ENCODE peak calls at places on chromosomes 12 and 14, in six cellular contexts. One of them, this sample, is unnamed.

GRCh38 chr12:45183263-45183662 is 32.6 kb upstream of the ANO6 start:
- DNase-seq in stomach: no peak
- DNase-seq in GM12878: no peak
- DNase-seq in Panc1: no peak
- DNase-seq in GM23338: no peak
- DNase-seq in K562: no peak
- DNase-seq in this sample: no peak

GRCh38 chr12:26187429-26187828 is 7.9 kb upstream of the SSPN start:
- DNase-seq in Panc1: no peak
- DNase-seq in stomach: no peak
- DNase-seq in GM23338: peak; percentile 65
- DNase-seq in GM12878: no peak
- DNase-seq in K562: no peak
- DNase-seq in this sample: no peak

GRCh38 chr14:74290415-74290814 is 12.3 kb downstream of the ABCD4 start:
- DNase-seq in Panc1: no peak
- DNase-seq in K562: peak; percentile 61
- DNase-seq in GM12878: no peak
- DNase-seq in GM23338: peak; percentile 64
- DNase-seq in stomach: no peak
- DNase-seq in this sample: no peak

GRCh38 chr12:74747305-74747704 is 209.7 kb downstream of the ATXN7L3B start:
- DNase-seq in stomach: no peak
- DNase-seq in Panc1: no peak
- DNase-seq in GM12878: no peak
- DNase-seq in K562: no peak
- DNase-seq in GM23338: peak; percentile 7
- DNase-seq in this sample: no peak

GRCh38 chr14:77186911-77187648 is 5.5 kb downstream of the TMEM63C start:
- DNase-seq in GM12878: no peak
- DNase-seq in GM23338: peak; percentile 36
- DNase-seq in Panc1: no peak
- DNase-seq in stomach: peak; percentile 47
- DNase-seq in K562: no peak
- DNase-seq in this sample: peak; percentile 50

GRCh38 chr14:29724991-29725390 is 202.7 kb downstream of the PRKD1 start:
- DNase-seq in GM12878: no peak
- DNase-seq in K562: no peak
- DNase-seq in Panc1: no peak
- DNase-seq in GM23338: peak; percentile 74
- DNase-seq in stomach: no peak
- DNase-seq in this sample: no peak

GRCh38 chr12:27969901-27970390 is 2.6 kb downstream of the PTHLH start:
- DNase-seq in K562: peak; percentile 48
- DNase-seq in GM12878: peak; percentile 25
- DNase-seq in GM23338: peak; percentile 87
- DNase-seq in stomach: peak; percentile 72
- DNase-seq in Panc1: no peak
- DNase-seq in this sample: peak; percentile 74

GRCh38 chr12:104177663-104178501 is 37.7 kb upstream of the TXNRD1 start:
- DNase-seq in stomach: peak; percentile 38
- DNase-seq in K562: peak; percentile 31
- DNase-seq in Panc1: no peak
- DNase-seq in GM12878: no peak
- DNase-seq in GM23338: no peak
- DNase-seq in this sample: peak; percentile 97

GRCh38 chr14:60514378-60515243 is 5.7 kb downstream of the SIX6 start:
- DNase-seq in stomach: no peak
- DNase-seq in K562: peak; percentile 12
- DNase-seq in GM12878: no peak
- DNase-seq in GM23338: peak; percentile 75
- DNase-seq in Panc1: no peak
- DNase-seq in this sample: no peak

GRCh38 chr14:96662116-96662901 is 134.9 kb upstream of the VRK1 start:
- DNase-seq in GM23338: no peak
- DNase-seq in GM12878: no peak
- DNase-seq in K562: no peak
- DNase-seq in stomach: no peak
- DNase-seq in Panc1: no peak
- DNase-seq in this sample: no peak

GRCh38 chr12:47949441-47950341 is 13.7 kb upstream of the TMEM106C start:
- DNase-seq in Panc1: peak; percentile 50
- DNase-seq in stomach: peak; percentile 80
- DNase-seq in K562: peak; percentile 86
- DNase-seq in GM12878: no peak
- DNase-seq in GM23338: peak; percentile 94
- DNase-seq in this sample: peak; percentile 86

GRCh38 chr12:48924617-48925217 is 575 bp downstream of the FKBP11 start:
- DNase-seq in Panc1: no peak
- DNase-seq in GM12878: peak; percentile 40
- DNase-seq in K562: no peak
- DNase-seq in GM23338: peak; percentile 81
- DNase-seq in stomach: peak; percentile 66
- DNase-seq in this sample: peak; percentile 77

GRCh38 chr12:64147860-64148259 is 74.2 kb downstream of the KICS2 start:
- DNase-seq in GM12878: no peak
- DNase-seq in K562: no peak
- DNase-seq in GM23338: no peak
- DNase-seq in Panc1: no peak
- DNase-seq in stomach: no peak
- DNase-seq in this sample: no peak

GRCh38 chr12:12585115-12585862 is 22.6 kb upstream of the DUSP16 start:
- DNase-seq in GM23338: peak; percentile 28
- DNase-seq in stomach: no peak
- DNase-seq in GM12878: no peak
- DNase-seq in K562: no peak
- DNase-seq in Panc1: no peak
- DNase-seq in this sample: no peak

GRCh38 chr14:99502989-99503421 is 21.8 kb downstream of the CCNK start:
- DNase-seq in Panc1: no peak
- DNase-seq in GM12878: no peak
- DNase-seq in stomach: no peak
- DNase-seq in K562: no peak
- DNase-seq in GM23338: peak; percentile 77
- DNase-seq in this sample: no peak

GRCh38 chr12:27498761-27499160 is 25.2 kb upstream of the PPFIBP1 start:
- DNase-seq in stomach: no peak
- DNase-seq in K562: no peak
- DNase-seq in GM23338: no peak
- DNase-seq in GM12878: no peak
- DNase-seq in Panc1: no peak
- DNase-seq in this sample: no peak

GRCh38 chr14:87233806-87234384 is 759.1 kb downstream of the GALC start:
- DNase-seq in GM12878: no peak
- DNase-seq in K562: no peak
- DNase-seq in GM23338: no peak
- DNase-seq in Panc1: no peak
- DNase-seq in stomach: no peak
- DNase-seq in this sample: no peak

GRCh38 chr14:92936085-92936484 is 13.1 kb downstream of the CHGA start:
- DNase-seq in Panc1: no peak
- DNase-seq in GM12878: no peak
- DNase-seq in GM23338: no peak
- DNase-seq in stomach: no peak
- DNase-seq in K562: no peak
- DNase-seq in this sample: no peak

GRCh38 chr12:78210894-78211302 is 380.2 kb downstream of the NAV3 start:
- DNase-seq in K562: no peak
- DNase-seq in Panc1: no peak
- DNase-seq in stomach: no peak
- DNase-seq in GM12878: no peak
- DNase-seq in GM23338: no peak
- DNase-seq in this sample: no peak

GRCh38 chr12:1131811-1132224 is 140.8 kb downstream of the ERC1 start:
- DNase-seq in stomach: peak; percentile 40
- DNase-seq in GM12878: no peak
- DNase-seq in K562: no peak
- DNase-seq in GM23338: no peak
- DNase-seq in Panc1: no peak
- DNase-seq in this sample: no peak

GRCh38 chr14:75049731-75050201 is 1.5 kb downstream of the MLH3 start:
- DNase-seq in Panc1: no peak
- DNase-seq in GM12878: no peak
- DNase-seq in K562: no peak
- DNase-seq in GM23338: no peak
- DNase-seq in stomach: no peak
- DNase-seq in this sample: no peak

GRCh38 chr14:54909763-54910162 is 7.1 kb upstream of the GCH1 start:
- DNase-seq in Panc1: no peak
- DNase-seq in K562: no peak
- DNase-seq in GM23338: no peak
- DNase-seq in GM12878: no peak
- DNase-seq in stomach: no peak
- DNase-seq in this sample: no peak

GRCh38 chr14:77024171-77024627 is 4.3 kb downstream of the IRF2BPL start:
- DNase-seq in Panc1: no peak
- DNase-seq in K562: peak; percentile 40
- DNase-seq in stomach: no peak
- DNase-seq in GM12878: no peak
- DNase-seq in GM23338: peak; percentile 99
- DNase-seq in this sample: peak; percentile 78

GRCh38 chr12:70831538-70831937 is 89.0 kb downstream of the PTPRR start:
- DNase-seq in stomach: no peak
- DNase-seq in GM12878: no peak
- DNase-seq in K562: no peak
- DNase-seq in GM23338: no peak
- DNase-seq in Panc1: no peak
- DNase-seq in this sample: no peak

GRCh38 chr14:95537298-95538089 is 2.6 kb downstream of the GLRX5 start:
- DNase-seq in K562: no peak
- DNase-seq in GM23338: no peak
- DNase-seq in stomach: no peak
- DNase-seq in GM12878: no peak
- DNase-seq in Panc1: no peak
- DNase-seq in this sample: no peak

GRCh38 chr14:95534299-95535225 is at the start of gene GLRX5:
- DNase-seq in GM12878: peak; percentile 100
- DNase-seq in Panc1: peak; percentile 99
- DNase-seq in stomach: peak; percentile 99
- DNase-seq in K562: peak; percentile 94
- DNase-seq in GM23338: peak; percentile 99
- DNase-seq in this sample: peak; percentile 100

GRCh38 chr14:95535226-95536021 is 574 bp downstream of the GLRX5 start:
- DNase-seq in GM23338: no peak
- DNase-seq in K562: peak; percentile 51
- DNase-seq in GM12878: no peak
- DNase-seq in Panc1: no peak
- DNase-seq in stomach: no peak
- DNase-seq in this sample: no peak

GRCh38 chr14:95533822-95534221 is 1.0 kb upstream of the GLRX5 start:
- DNase-seq in Panc1: no peak
- DNase-seq in K562: no peak
- DNase-seq in GM23338: peak; percentile 23
- DNase-seq in GM12878: no peak
- DNase-seq in stomach: no peak
- DNase-seq in this sample: no peak

DNA sequence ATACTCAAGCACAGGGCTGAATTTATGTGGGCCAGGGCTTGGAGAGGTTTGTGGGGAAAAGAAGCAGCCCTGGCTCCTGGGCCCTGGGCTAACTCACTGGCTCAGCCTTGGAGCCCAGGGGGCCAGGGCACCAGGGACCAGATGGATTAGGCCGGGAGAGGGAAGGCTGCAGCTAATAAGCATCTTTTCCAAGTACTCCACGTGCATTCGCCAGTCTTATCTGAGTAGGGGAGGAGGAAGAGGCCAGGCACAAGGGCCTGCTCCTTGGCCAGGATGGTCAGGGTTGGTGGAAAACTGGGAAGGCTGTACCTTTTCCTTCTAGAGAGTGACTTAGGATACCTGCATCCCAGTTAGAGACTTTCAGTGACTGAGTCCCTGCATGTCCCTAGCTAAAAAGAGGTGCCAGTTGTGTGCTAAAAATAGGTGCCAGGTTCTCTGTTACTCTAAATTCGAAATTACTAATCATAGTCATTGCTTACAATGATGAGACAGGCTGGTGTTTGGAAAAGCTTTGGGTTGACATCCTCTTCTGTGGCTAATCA is 1.3 kb downstream of the GLRX5 start:
- DNase-seq in Panc1: no peak
- DNase-seq in K562: no peak
- DNase-seq in stomach: no peak
- DNase-seq in GM12878: no peak
- DNase-seq in GM23338: no peak
- DNase-seq in this sample: no peak
- H3K4me1 ChIP-seq in Panc1: peaks cover 29% of the 10 kb centered on the region
- H3K4me1 ChIP-seq in K562: peaks cover 29% of the 10 kb centered on the region
- H3K4me1 ChIP-seq in stomach: peaks cover 62% of the 10 kb centered on the region
- H3K4me1 ChIP-seq in GM12878: peaks cover 8% of the 10 kb centered on the region
- H3K4me1 ChIP-seq in GM23338: peaks cover 30% of the 10 kb centered on the region
- H3K4me1 ChIP-seq in this sample: no peaks in the 10 kb centered on the region

DNA sequence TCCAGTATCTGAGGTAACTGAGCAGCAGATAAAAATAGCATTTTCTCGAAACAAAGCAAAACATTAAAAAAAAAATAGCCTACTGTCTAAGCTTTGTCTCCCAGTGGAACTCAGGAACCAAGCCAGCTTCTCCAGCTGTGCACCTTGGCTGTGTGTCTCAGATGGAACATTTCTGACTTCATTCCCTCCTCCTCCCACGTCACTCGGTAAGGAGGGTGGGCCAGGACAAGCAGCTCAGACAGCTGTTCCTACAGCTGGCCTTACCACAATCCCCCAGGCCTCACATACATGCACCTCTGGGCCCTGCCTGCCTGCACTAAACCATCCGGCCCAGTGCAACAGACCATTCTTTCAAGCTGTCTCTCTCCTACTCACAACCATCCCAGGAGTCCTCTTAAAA is 249.7 kb downstream of the DAD1 start:
- DNase-seq in Panc1: no peak
- DNase-seq in K562: no peak
- DNase-seq in GM23338: no peak
- DNase-seq in GM12878: no peak
- DNase-seq in stomach: peak; percentile 46
- DNase-seq in this sample: peak; percentile 94
- TF ChIP-seq POLR2AphosphoS5 in Panc1: no peak
- TF ChIP-seq POLR2AphosphoS5 in K562: no peak
- TF ChIP-seq POLR2AphosphoS5 in GM23338: no peak
- TF ChIP-seq POLR2AphosphoS5 in GM12878: no peak
- TF ChIP-seq POLR2AphosphoS5 in stomach: peak; percentile 7
- TF ChIP-seq POLR2AphosphoS5 in this sample: peak; percentile 61

DNA sequence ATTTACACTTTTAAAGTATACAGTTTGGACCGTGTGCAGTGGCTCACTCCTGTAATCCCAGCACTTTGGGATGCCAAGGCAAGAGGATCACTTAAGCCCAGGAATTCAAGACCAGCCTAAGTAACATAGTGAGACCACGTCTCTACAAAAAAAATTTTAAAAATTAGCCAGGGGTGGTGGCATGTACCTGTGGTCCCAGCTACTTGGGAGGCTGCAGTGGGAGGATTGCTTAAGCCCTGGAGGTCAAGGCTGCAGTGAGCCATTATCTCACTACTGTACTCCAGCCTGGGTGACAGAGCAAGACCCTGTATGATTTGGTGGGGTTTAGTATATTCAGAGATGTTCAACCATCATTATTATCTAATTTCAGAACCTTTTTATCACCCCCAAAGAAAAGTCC is 4.7 kb downstream of the EIF4B start:
- DNase-seq in GM12878: no peak
- DNase-seq in K562: no peak
- DNase-seq in GM23338: no peak
- DNase-seq in stomach: no peak
- DNase-seq in Panc1: no peak
- DNase-seq in this sample: no peak
- H3K4me1 ChIP-seq in GM12878: no peaks in the 10 kb centered on the region
- H3K4me1 ChIP-seq in K562: peaks cover 22% of the 10 kb centered on the region
- H3K4me1 ChIP-seq in GM23338: peaks cover 32% of the 10 kb centered on the region
- H3K4me1 ChIP-seq in stomach: peaks cover 92% of the 10 kb centered on the region
- H3K4me1 ChIP-seq in Panc1: peaks cover 28% of the 10 kb centered on the region
- H3K4me1 ChIP-seq in this sample: peaks cover 42% of the 10 kb centered on the region

GRCh38 chr14:61690982-61691381 is 4.3 kb upstream of the HIF1A start:
- DNase-seq in GM23338: no peak
- DNase-seq in K562: no peak
- DNase-seq in GM12878: no peak
- DNase-seq in stomach: no peak
- DNase-seq in Panc1: no peak
- DNase-seq in this sample: no peak
- TF ChIP-seq POLR2AphosphoS5 in GM23338: no peak
- TF ChIP-seq POLR2AphosphoS5 in K562: no peak
- TF ChIP-seq POLR2AphosphoS5 in GM12878: no peak
- TF ChIP-seq POLR2AphosphoS5 in stomach: no peak
- TF ChIP-seq POLR2AphosphoS5 in Panc1: no peak
- TF ChIP-seq POLR2AphosphoS5 in this sample: no peak